ENCODE peak calls at places on chromosomes 11 and 22, in six cellular contexts. One of them, this sample, is unnamed.

GRCh38 chr11:3835752-3836151 is 5.0 kb downstream of the RHOG start:
- DNase-seq in gastrocnemius medialis: no peak
- DNase-seq in IMR-90: no peak
- DNase-seq in K562: no peak
- DNase-seq in transverse colon: no peak
- DNase-seq in stomach: no peak
- DNase-seq in this sample: no peak

GRCh38 chr11:111429066-111429506 is 50.0 kb upstream of the POU2AF1 start:
- DNase-seq in IMR-90: peak; percentile 37
- DNase-seq in stomach: peak; percentile 73
- DNase-seq in gastrocnemius medialis: peak; percentile 63
- DNase-seq in transverse colon: peak; percentile 77
- DNase-seq in K562: peak; percentile 68
- DNase-seq in this sample: peak; percentile 69

GRCh38 chr11:61602775-61603569 is 22.1 kb upstream of the SYT7 start:
- DNase-seq in K562: peak; percentile 70
- DNase-seq in stomach: peak; percentile 50
- DNase-seq in transverse colon: peak; percentile 69
- DNase-seq in gastrocnemius medialis: peak; percentile 74
- DNase-seq in IMR-90: peak; percentile 96
- DNase-seq in this sample: peak; percentile 90

GRCh38 chr11:130908061-130908460 is 8.2 kb downstream of the SNX19 start:
- DNase-seq in stomach: no peak
- DNase-seq in transverse colon: no peak
- DNase-seq in K562: no peak
- DNase-seq in IMR-90: no peak
- DNase-seq in gastrocnemius medialis: no peak
- DNase-seq in this sample: no peak

GRCh38 chr11:64898541-64898940 is 18.5 kb downstream of the ATG2A start:
- DNase-seq in stomach: no peak
- DNase-seq in gastrocnemius medialis: no peak
- DNase-seq in IMR-90: no peak
- DNase-seq in K562: no peak
- DNase-seq in transverse colon: no peak
- DNase-seq in this sample: no peak

GRCh38 chr11:134120921-134121526 is 52.2 kb downstream of the JAM3 start:
- DNase-seq in stomach: no peak
- DNase-seq in gastrocnemius medialis: no peak
- DNase-seq in K562: no peak
- DNase-seq in transverse colon: no peak
- DNase-seq in IMR-90: peak; percentile 52
- DNase-seq in this sample: peak; percentile 31

GRCh38 chr22:29524440-29525191 is 28.9 kb downstream of the THOC5 start:
- DNase-seq in gastrocnemius medialis: no peak
- DNase-seq in K562: peak; percentile 46
- DNase-seq in stomach: peak; percentile 27
- DNase-seq in IMR-90: peak; percentile 13
- DNase-seq in transverse colon: peak; percentile 22
- DNase-seq in this sample: no peak

GRCh38 chr11:2799881-2800654 is 85.5 kb downstream of the CDKN1C start:
- DNase-seq in transverse colon: peak; percentile 6
- DNase-seq in IMR-90: no peak
- DNase-seq in stomach: peak; percentile 38
- DNase-seq in K562: peak; percentile 77
- DNase-seq in gastrocnemius medialis: peak; percentile 5
- DNase-seq in this sample: peak; percentile 13

GRCh38 chr11:6497069-6497839 is at the start of gene DNHD1:
- DNase-seq in K562: no peak
- DNase-seq in IMR-90: no peak
- DNase-seq in stomach: no peak
- DNase-seq in gastrocnemius medialis: no peak
- DNase-seq in transverse colon: no peak
- DNase-seq in this sample: no peak

GRCh38 chr11:121722431-121723256 is 269.9 kb upstream of the SORL1-AS1 start:
- DNase-seq in gastrocnemius medialis: peak; percentile 40
- DNase-seq in K562: no peak
- DNase-seq in stomach: peak; percentile 40
- DNase-seq in IMR-90: peak; percentile 89
- DNase-seq in transverse colon: peak; percentile 47
- DNase-seq in this sample: peak; percentile 74

GRCh38 chr11:64178203-64178602 is 7.8 kb upstream of the STIP1 start:
- DNase-seq in K562: no peak
- DNase-seq in gastrocnemius medialis: no peak
- DNase-seq in IMR-90: no peak
- DNase-seq in transverse colon: no peak
- DNase-seq in stomach: no peak
- DNase-seq in this sample: no peak

GRCh38 chr22:38755155-38755910 is 465 bp downstream of the SUN2 start:
- DNase-seq in IMR-90: peak; percentile 48
- DNase-seq in K562: peak; percentile 84
- DNase-seq in gastrocnemius medialis: peak; percentile 97
- DNase-seq in stomach: peak; percentile 97
- DNase-seq in transverse colon: peak; percentile 95
- DNase-seq in this sample: peak; percentile 90

GRCh38 chr11:131767421-131767820 is 397.0 kb downstream of the NTM start:
- DNase-seq in K562: no peak
- DNase-seq in IMR-90: peak; percentile 74
- DNase-seq in transverse colon: no peak
- DNase-seq in stomach: no peak
- DNase-seq in gastrocnemius medialis: no peak
- DNase-seq in this sample: no peak

GRCh38 chr11:29405305-29405704 is 611.5 kb downstream of the KCNA4 start:
- DNase-seq in gastrocnemius medialis: no peak
- DNase-seq in K562: no peak
- DNase-seq in transverse colon: no peak
- DNase-seq in IMR-90: peak; percentile 5
- DNase-seq in stomach: no peak
- DNase-seq in this sample: no peak

GRCh38 chr11:27673979-27674663 is 26.1 kb downstream of the BDNF start:
- DNase-seq in gastrocnemius medialis: no peak
- DNase-seq in IMR-90: no peak
- DNase-seq in K562: no peak
- DNase-seq in stomach: no peak
- DNase-seq in transverse colon: no peak
- DNase-seq in this sample: no peak

GRCh38 chr22:19241593-19241906 is 50.0 kb downstream of the CLTCL1 start:
- DNase-seq in IMR-90: no peak
- DNase-seq in K562: no peak
- DNase-seq in transverse colon: no peak
- DNase-seq in stomach: no peak
- DNase-seq in gastrocnemius medialis: no peak
- DNase-seq in this sample: no peak

GRCh38 chr11:60831501-60832079 is 10.3 kb upstream of the CCDC86 start:
- DNase-seq in stomach: no peak
- DNase-seq in gastrocnemius medialis: no peak
- DNase-seq in transverse colon: no peak
- DNase-seq in IMR-90: peak; percentile 42
- DNase-seq in K562: no peak
- DNase-seq in this sample: no peak

GRCh38 chr11:102111011-102111786 is 952 bp downstream of the YAP1 start:
- DNase-seq in transverse colon: peak; percentile 71
- DNase-seq in IMR-90: peak; percentile 81
- DNase-seq in K562: no peak
- DNase-seq in gastrocnemius medialis: peak; percentile 82
- DNase-seq in stomach: peak; percentile 79
- DNase-seq in this sample: peak; percentile 87

GRCh38 chr11:61516191-61516590 is 7.6 kb downstream of the LRRC10B start:
- DNase-seq in transverse colon: no peak
- DNase-seq in K562: no peak
- DNase-seq in gastrocnemius medialis: no peak
- DNase-seq in stomach: no peak
- DNase-seq in IMR-90: no peak
- DNase-seq in this sample: no peak

GRCh38 chr11:62857541-62857982 is 18.2 kb upstream of the WDR74 start:
- DNase-seq in IMR-90: peak; percentile 48
- DNase-seq in transverse colon: no peak
- DNase-seq in K562: no peak
- DNase-seq in stomach: no peak
- DNase-seq in gastrocnemius medialis: no peak
- DNase-seq in this sample: no peak

GRCh38 chr11:62851807-62852522 is 12.6 kb upstream of the WDR74 start:
- DNase-seq in stomach: no peak
- DNase-seq in gastrocnemius medialis: no peak
- DNase-seq in IMR-90: no peak
- DNase-seq in transverse colon: no peak
- DNase-seq in K562: peak; percentile 34
- DNase-seq in this sample: no peak

GRCh38 chr22:38125731-38126344 is 15.4 kb upstream of the BAIAP2L2 start:
- DNase-seq in IMR-90: no peak
- DNase-seq in transverse colon: no peak
- DNase-seq in gastrocnemius medialis: no peak
- DNase-seq in K562: no peak
- DNase-seq in stomach: no peak
- DNase-seq in this sample: no peak

GRCh38 chr11:62391642-62392425 is 27.0 kb upstream of the SCGB1A1 start:
- DNase-seq in IMR-90: no peak
- DNase-seq in gastrocnemius medialis: no peak
- DNase-seq in transverse colon: no peak
- DNase-seq in stomach: no peak
- DNase-seq in K562: no peak
- DNase-seq in this sample: no peak

GRCh38 chr22:29346659-29347058 is 31.2 kb upstream of the RASL10A start:
- DNase-seq in IMR-90: no peak
- DNase-seq in gastrocnemius medialis: peak; percentile 87
- DNase-seq in stomach: peak; percentile 70
- DNase-seq in transverse colon: no peak
- DNase-seq in K562: no peak
- DNase-seq in this sample: no peak

GRCh38 chr22:44802956-44803355 is 50.6 kb downstream of the ARHGAP8 start:
- DNase-seq in stomach: no peak
- DNase-seq in IMR-90: no peak
- DNase-seq in K562: no peak
- DNase-seq in gastrocnemius medialis: no peak
- DNase-seq in transverse colon: no peak
- DNase-seq in this sample: no peak

GRCh38 chr22:44799077-44799931 is 46.9 kb downstream of the ARHGAP8 start:
- DNase-seq in K562: no peak
- DNase-seq in gastrocnemius medialis: no peak
- DNase-seq in transverse colon: no peak
- DNase-seq in IMR-90: no peak
- DNase-seq in stomach: no peak
- DNase-seq in this sample: no peak

GRCh38 chr22:44804327-44804726 is 52.0 kb downstream of the ARHGAP8 start:
- DNase-seq in transverse colon: no peak
- DNase-seq in IMR-90: no peak
- DNase-seq in K562: no peak
- DNase-seq in gastrocnemius medialis: no peak
- DNase-seq in stomach: no peak
- DNase-seq in this sample: no peak

GRCh38 chr22:44801476-44801875 is 49.1 kb downstream of the ARHGAP8 start:
- DNase-seq in transverse colon: no peak
- DNase-seq in stomach: no peak
- DNase-seq in IMR-90: no peak
- DNase-seq in gastrocnemius medialis: no peak
- DNase-seq in K562: no peak
- DNase-seq in this sample: no peak

DNA sequence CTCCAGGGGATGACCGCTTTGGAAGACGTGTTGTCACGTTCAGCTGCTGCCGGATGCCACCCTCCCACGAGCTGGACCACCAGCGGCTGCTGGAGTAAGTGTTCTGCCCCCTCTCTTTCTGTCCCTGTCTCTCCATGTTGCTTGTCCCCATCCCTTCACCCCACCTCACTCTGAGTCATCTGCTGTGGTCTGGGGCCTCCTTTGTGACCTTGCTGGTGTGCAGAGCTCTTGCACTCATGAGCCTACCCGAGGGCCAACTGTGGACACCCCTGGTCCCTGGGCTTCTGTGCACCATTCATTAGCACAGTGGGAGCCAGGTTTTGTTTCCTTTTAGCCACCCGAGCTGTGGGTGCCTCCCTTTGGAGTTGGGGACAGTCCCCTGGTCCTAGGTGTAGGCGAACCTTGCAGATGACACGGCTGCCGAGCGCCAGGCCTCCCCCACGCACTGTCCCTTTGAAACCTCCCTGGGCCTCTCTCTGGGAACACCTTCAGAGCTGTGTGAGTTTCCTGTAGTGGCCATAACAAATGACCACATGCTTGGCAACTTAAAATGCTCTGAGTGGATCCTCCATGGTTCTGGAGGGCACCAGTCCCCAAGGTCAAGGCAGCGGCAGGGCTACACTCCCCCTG is 49.8 kb downstream of the ARHGAP8 start:
- DNase-seq in transverse colon: no peak
- DNase-seq in gastrocnemius medialis: no peak
- DNase-seq in K562: peak; percentile 12
- DNase-seq in stomach: no peak
- DNase-seq in IMR-90: no peak
- DNase-seq in this sample: no peak
- TF ChIP-seq POLR2A in transverse colon: no peak
- TF ChIP-seq POLR2A in gastrocnemius medialis: no peak
- TF ChIP-seq POLR2A in K562: no peak
- TF ChIP-seq POLR2A in stomach: no peak
- TF ChIP-seq POLR2A in IMR-90: no peak
- TF ChIP-seq POLR2A in this sample: no peak

DNA sequence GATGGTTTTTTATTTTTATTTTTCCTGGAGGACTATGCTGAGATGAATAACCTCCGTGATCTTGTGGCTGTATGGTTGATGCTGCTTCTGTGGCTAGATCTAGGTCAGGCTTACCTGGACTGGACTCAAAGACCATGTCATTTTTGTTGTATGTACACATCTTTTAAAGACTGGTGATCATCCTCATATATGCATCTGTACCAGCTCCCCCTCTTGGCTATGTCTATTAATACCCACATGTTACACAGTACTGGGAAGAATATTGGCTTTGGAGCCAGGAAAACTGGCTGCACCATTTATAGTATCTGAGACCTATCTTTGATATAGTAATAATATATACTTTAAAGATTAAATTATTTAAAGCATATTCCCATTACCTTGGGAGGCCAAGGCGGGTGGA is 18.4 kb upstream of the PITPNB start:
- DNase-seq in K562: no peak
- DNase-seq in transverse colon: no peak
- DNase-seq in stomach: no peak
- DNase-seq in IMR-90: no peak
- DNase-seq in gastrocnemius medialis: no peak
- DNase-seq in this sample: no peak
- TF ChIP-seq CTCF in K562: no peak
- TF ChIP-seq CTCF in transverse colon: no peak
- TF ChIP-seq CTCF in stomach: no peak
- TF ChIP-seq CTCF in IMR-90: peak; percentile 19
- TF ChIP-seq CTCF in gastrocnemius medialis: no peak
- TF ChIP-seq CTCF in this sample: no peak

DNA sequence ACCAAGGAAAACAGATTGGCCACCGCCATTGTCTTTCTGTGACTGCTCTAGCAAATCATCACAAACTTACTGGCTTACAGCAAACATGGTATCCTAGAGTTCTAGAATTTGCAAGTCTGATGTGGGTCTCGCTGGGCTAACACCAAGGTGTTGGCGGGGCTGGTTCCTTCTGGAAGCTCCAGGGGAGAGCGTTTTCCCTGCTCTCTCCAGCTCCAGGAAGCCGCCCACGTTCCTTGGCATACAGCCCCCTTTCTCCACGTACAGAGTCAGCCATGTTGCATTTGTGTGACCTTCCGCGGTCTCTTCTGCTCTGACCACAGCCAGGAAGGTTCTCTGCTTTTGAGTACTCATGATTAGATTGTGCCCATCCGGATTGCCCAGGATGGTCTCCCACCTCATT is 27.5 kb downstream of the TBC1D22A start:
- DNase-seq in transverse colon: no peak
- DNase-seq in stomach: no peak
- DNase-seq in gastrocnemius medialis: no peak
- DNase-seq in K562: no peak
- DNase-seq in IMR-90: no peak
- DNase-seq in this sample: no peak
- H3K4me1 ChIP-seq in transverse colon: peaks cover 3% of the 10 kb centered on the region
- H3K4me1 ChIP-seq in stomach: peaks cover 19% of the 10 kb centered on the region
- H3K4me1 ChIP-seq in gastrocnemius medialis: peaks cover 7% of the 10 kb centered on the region
- H3K4me1 ChIP-seq in K562: no peaks in the 10 kb centered on the region
- H3K4me1 ChIP-seq in IMR-90: peaks cover 6% of the 10 kb centered on the region
- H3K4me1 ChIP-seq in this sample: no peaks in the 10 kb centered on the region

GRCh38 chr11:35154960-35155359 is 16.0 kb downstream of the CD44 start:
- DNase-seq in K562: no peak
- DNase-seq in transverse colon: no peak
- DNase-seq in stomach: no peak
- DNase-seq in IMR-90: no peak
- DNase-seq in gastrocnemius medialis: no peak
- DNase-seq in this sample: no peak
- TF ChIP-seq POLR2A in K562: no peak
- TF ChIP-seq POLR2A in transverse colon: no peak
- TF ChIP-seq POLR2A in stomach: no peak
- TF ChIP-seq POLR2A in IMR-90: no peak
- TF ChIP-seq POLR2A in gastrocnemius medialis: no peak
- TF ChIP-seq POLR2A in this sample: no peak